ENCODE peak calls at places on chromosome 12, in five cellular contexts. One of them, this sample, is unnamed.

GRCh38 chr12:69440886-69441285 is 29.3 kb upstream of the FRS2 start:
- DNase-seq in MM.1S: no peak
- DNase-seq in IMR-90: no peak
- DNase-seq in H9: no peak
- DNase-seq in K562: no peak
- DNase-seq in this sample: no peak

GRCh38 chr12:46187023-46187422 is 81.8 kb downstream of the SLC38A1 start:
- DNase-seq in MM.1S: no peak
- DNase-seq in IMR-90: peak
- DNase-seq in K562: no peak
- DNase-seq in H9: no peak
- DNase-seq in this sample: no peak

GRCh38 chr12:83666690-83667089 is 980.0 kb downstream of the TMTC2 start:
- DNase-seq in K562: no peak
- DNase-seq in MM.1S: no peak
- DNase-seq in IMR-90: no peak
- DNase-seq in H9: no peak
- DNase-seq in this sample: no peak

GRCh38 chr12:27220057-27220987 is 23.8 kb upstream of the STK38L start:
- DNase-seq in K562: no peak
- DNase-seq in IMR-90: peak
- DNase-seq in H9: no peak
- DNase-seq in MM.1S: peak
- DNase-seq in this sample: no peak

GRCh38 chr12:28937196-28937595 is 211.9 kb upstream of the FAR2 start:
- DNase-seq in H9: no peak
- DNase-seq in K562: no peak
- DNase-seq in MM.1S: no peak
- DNase-seq in IMR-90: peak
- DNase-seq in this sample: no peak

GRCh38 chr12:45989277-45989856 is 1.0 kb downstream of the SCAF11 start:
- DNase-seq in H9: no peak
- DNase-seq in MM.1S: peak
- DNase-seq in K562: no peak
- DNase-seq in IMR-90: peak
- DNase-seq in this sample: no peak

GRCh38 chr12:3336606-3337311 is 154.2 kb upstream of the PRMT8 start:
- DNase-seq in IMR-90: no peak
- DNase-seq in MM.1S: no peak
- DNase-seq in K562: no peak
- DNase-seq in H9: no peak
- DNase-seq in this sample: no peak

GRCh38 chr12:92570056-92570753 is 132.6 kb upstream of the PLEKHG7 start:
- DNase-seq in H9: peak
- DNase-seq in IMR-90: peak
- DNase-seq in K562: peak
- DNase-seq in MM.1S: peak
- DNase-seq in this sample: peak

GRCh38 chr12:110079477-110080400 is 31.4 kb upstream of the C12orf76 start:
- DNase-seq in H9: no peak
- DNase-seq in MM.1S: peak
- DNase-seq in K562: peak
- DNase-seq in IMR-90: peak
- DNase-seq in this sample: peak

GRCh38 chr12:109949089-109949488 is 47.1 kb downstream of the GIT2 start:
- DNase-seq in H9: no peak
- DNase-seq in K562: no peak
- DNase-seq in IMR-90: peak
- DNase-seq in MM.1S: no peak
- DNase-seq in this sample: peak

GRCh38 chr12:116717466-116718457 is 20.1 kb downstream of the SPRING1 start:
- DNase-seq in MM.1S: no peak
- DNase-seq in H9: no peak
- DNase-seq in K562: no peak
- DNase-seq in IMR-90: peak
- DNase-seq in this sample: peak

GRCh38 chr12:132227156-132227555 is 82.9 kb downstream of the NOC4L start:
- DNase-seq in IMR-90: no peak
- DNase-seq in MM.1S: no peak
- DNase-seq in H9: no peak
- DNase-seq in K562: no peak
- DNase-seq in this sample: no peak

GRCh38 chr12:105862163-105862821 is 276.5 kb downstream of the NUAK1 start:
- DNase-seq in H9: no peak
- DNase-seq in K562: no peak
- DNase-seq in IMR-90: no peak
- DNase-seq in MM.1S: no peak
- DNase-seq in this sample: no peak

GRCh38 chr12:111769599-111769998 is 2.9 kb downstream of the ALDH2 start:
- DNase-seq in K562: no peak
- DNase-seq in MM.1S: no peak
- DNase-seq in H9: no peak
- DNase-seq in IMR-90: no peak
- DNase-seq in this sample: no peak

GRCh38 chr12:17550011-17550410 is 540.0 kb downstream of the RERGL start:
- DNase-seq in H9: no peak
- DNase-seq in K562: no peak
- DNase-seq in IMR-90: no peak
- DNase-seq in MM.1S: no peak
- DNase-seq in this sample: no peak

GRCh38 chr12:92297932-92298681 is 152.5 kb upstream of the BTG1 start:
- DNase-seq in H9: no peak
- DNase-seq in K562: no peak
- DNase-seq in IMR-90: peak
- DNase-seq in MM.1S: no peak
- DNase-seq in this sample: no peak

GRCh38 chr12:49019435-49020317 is 1.1 kb upstream of the PRKAG1 start:
- DNase-seq in MM.1S: peak
- DNase-seq in H9: peak
- DNase-seq in K562: peak
- DNase-seq in IMR-90: peak
- DNase-seq in this sample: no peak

GRCh38 chr12:104551313-104551931 is 94.7 kb downstream of the CHST11 start:
- DNase-seq in H9: no peak
- DNase-seq in K562: no peak
- DNase-seq in IMR-90: no peak
- DNase-seq in MM.1S: no peak
- DNase-seq in this sample: no peak

GRCh38 chr12:116528067-116528466 is 31.1 kb upstream of the MAP1LC3B2 start:
- DNase-seq in IMR-90: peak
- DNase-seq in H9: no peak
- DNase-seq in MM.1S: no peak
- DNase-seq in K562: no peak
- DNase-seq in this sample: no peak

GRCh38 chr12:11677752-11678151 is 28.3 kb downstream of the ETV6 start:
- DNase-seq in K562: no peak
- DNase-seq in H9: no peak
- DNase-seq in IMR-90: no peak
- DNase-seq in MM.1S: no peak
- DNase-seq in this sample: no peak

GRCh38 chr12:22206111-22206728 is 128.3 kb downstream of the ST8SIA1 start:
- DNase-seq in K562: no peak
- DNase-seq in IMR-90: no peak
- DNase-seq in H9: no peak
- DNase-seq in MM.1S: no peak
- DNase-seq in this sample: no peak

GRCh38 chr12:48292030-48292429 is 58.7 kb downstream of the ZNF641 start:
- DNase-seq in MM.1S: no peak
- DNase-seq in K562: no peak
- DNase-seq in H9: no peak
- DNase-seq in IMR-90: no peak
- DNase-seq in this sample: no peak

GRCh38 chr12:95520825-95521224 is 30.5 kb downstream of the USP44 start:
- DNase-seq in IMR-90: no peak
- DNase-seq in MM.1S: no peak
- DNase-seq in K562: no peak
- DNase-seq in H9: no peak
- DNase-seq in this sample: no peak

GRCh38 chr12:113227169-113227568 is 5.9 kb downstream of the TPCN1 start:
- DNase-seq in MM.1S: no peak
- DNase-seq in H9: no peak
- DNase-seq in IMR-90: no peak
- DNase-seq in K562: no peak
- DNase-seq in this sample: no peak

GRCh38 chr12:25960176-25960575 is 1.7 kb downstream of the RASSF8 start:
- DNase-seq in K562: no peak
- DNase-seq in MM.1S: peak
- DNase-seq in IMR-90: peak
- DNase-seq in H9: no peak
- DNase-seq in this sample: no peak

GRCh38 chr12:107537464-107538119 is 148.0 kb upstream of the PWP1 start:
- DNase-seq in MM.1S: no peak
- DNase-seq in IMR-90: no peak
- DNase-seq in K562: no peak
- DNase-seq in H9: no peak
- DNase-seq in this sample: no peak

GRCh38 chr12:116194935-116195431 is 82.5 kb downstream of the MED13L start:
- DNase-seq in IMR-90: no peak
- DNase-seq in H9: no peak
- DNase-seq in K562: no peak
- DNase-seq in MM.1S: peak
- DNase-seq in this sample: no peak

GRCh38 chr12:19688489-19688888 is 249.2 kb downstream of the AEBP2 start:
- DNase-seq in MM.1S: no peak
- DNase-seq in H9: no peak
- DNase-seq in K562: no peak
- DNase-seq in IMR-90: peak
- DNase-seq in this sample: no peak

GRCh38 chr12:105933671-105934665 is 204.8 kb downstream of the NUAK1 start:
- DNase-seq in IMR-90: peak
- DNase-seq in H9: no peak
- DNase-seq in MM.1S: no peak
- DNase-seq in K562: no peak
- DNase-seq in this sample: peak

GRCh38 chr12:113555226-113555625 is 83.6 kb upstream of the LHX5 start:
- DNase-seq in IMR-90: peak
- DNase-seq in MM.1S: no peak
- DNase-seq in H9: no peak
- DNase-seq in K562: no peak
- DNase-seq in this sample: no peak

GRCh38 chr12:131893605-131894312 is 663 bp upstream of the ULK1 start:
- DNase-seq in K562: no peak
- DNase-seq in H9: no peak
- DNase-seq in IMR-90: no peak
- DNase-seq in MM.1S: no peak
- DNase-seq in this sample: no peak

GRCh38 chr12:95248604-95249355 is 31.2 kb downstream of the VEZT start:
- DNase-seq in K562: no peak
- DNase-seq in IMR-90: peak
- DNase-seq in MM.1S: no peak
- DNase-seq in H9: no peak
- DNase-seq in this sample: no peak

GRCh38 chr12:503111-503761 is 43.5 kb downstream of the B4GALNT3 start:
- DNase-seq in H9: peak
- DNase-seq in IMR-90: no peak
- DNase-seq in K562: no peak
- DNase-seq in MM.1S: no peak
- DNase-seq in this sample: peak

GRCh38 chr12:68930178-68930577 is 2.8 kb downstream of the CPM start:
- DNase-seq in IMR-90: no peak
- DNase-seq in K562: no peak
- DNase-seq in MM.1S: no peak
- DNase-seq in H9: no peak
- DNase-seq in this sample: no peak

GRCh38 chr12:9667403-9667802 is 2.1 kb upstream of the CLEC2D start:
- DNase-seq in H9: no peak
- DNase-seq in IMR-90: no peak
- DNase-seq in K562: no peak
- DNase-seq in MM.1S: peak
- DNase-seq in this sample: no peak

GRCh38 chr12:2387051-2387834 is 334.5 kb downstream of the CACNA1C start:
- DNase-seq in MM.1S: no peak
- DNase-seq in IMR-90: peak
- DNase-seq in H9: peak
- DNase-seq in K562: no peak
- DNase-seq in this sample: no peak

GRCh38 chr12:53722450-53723041 is 4.7 kb downstream of the CALCOCO1 start:
- DNase-seq in IMR-90: peak
- DNase-seq in MM.1S: peak
- DNase-seq in H9: no peak
- DNase-seq in K562: no peak
- DNase-seq in this sample: no peak

GRCh38 chr12:25553083-25553482 is at the start of gene LMNTD1:
- DNase-seq in H9: no peak
- DNase-seq in K562: no peak
- DNase-seq in IMR-90: peak
- DNase-seq in MM.1S: no peak
- DNase-seq in this sample: no peak

DNA sequence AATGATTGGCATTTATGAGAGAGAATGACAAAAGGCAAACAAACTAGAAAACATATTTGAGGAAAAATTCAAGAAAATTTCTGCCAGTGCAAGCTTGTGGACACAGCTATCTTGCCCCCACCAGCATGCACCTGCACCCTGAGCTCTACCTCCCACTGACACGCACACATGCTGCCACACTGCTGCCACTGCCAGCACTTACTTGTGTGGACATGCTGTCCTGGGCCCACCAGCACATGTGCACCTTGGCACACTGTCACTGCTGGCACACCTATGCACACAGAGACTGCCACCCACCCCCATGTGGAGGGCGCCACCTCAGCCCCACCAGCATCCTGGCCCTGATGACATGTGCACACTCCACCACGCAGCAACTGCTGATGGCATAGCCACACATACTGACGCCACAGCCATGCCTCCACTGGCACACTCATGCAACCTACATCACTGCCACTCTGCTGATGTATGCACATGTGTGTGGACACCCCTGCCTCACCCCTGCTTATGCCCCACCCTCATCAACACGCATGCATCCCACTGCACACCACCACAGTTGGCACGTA is 475.0 kb downstream of the SOX5 start:
- DNase-seq in H9: no peak
- DNase-seq in MM.1S: no peak
- DNase-seq in K562: no peak
- DNase-seq in IMR-90: no peak
- DNase-seq in this sample: no peak
- H3K9ac ChIP-seq in H9: no peak
- H3K9ac ChIP-seq in MM.1S: no peak
- H3K9ac ChIP-seq in K562: no peak
- H3K9ac ChIP-seq in IMR-90: no peak
- H3K9ac ChIP-seq in this sample: no peak

GRCh38 chr12:15146585-15146984 is 74.6 kb downstream of the RERG start:
- DNase-seq in IMR-90: peak
- DNase-seq in H9: no peak
- DNase-seq in MM.1S: no peak
- DNase-seq in K562: no peak
- DNase-seq in this sample: no peak
- H3K27ac ChIP-seq in IMR-90: no peak
- H3K27ac ChIP-seq in H9: no peak
- H3K27ac ChIP-seq in MM.1S: no peak
- H3K27ac ChIP-seq in K562: no peak
- H3K27ac ChIP-seq in this sample: no peak

GRCh38 chr12:120196363-120196762 is 1.8 kb upstream of the GCN1 start:
- DNase-seq in MM.1S: no peak
- DNase-seq in H9: no peak
- DNase-seq in K562: no peak
- DNase-seq in IMR-90: no peak
- DNase-seq in this sample: no peak
- H3K9ac ChIP-seq in MM.1S: no peak
- H3K9ac ChIP-seq in H9: no peak
- H3K9ac ChIP-seq in K562: peak
- H3K9ac ChIP-seq in IMR-90: no peak
- H3K9ac ChIP-seq in this sample: no peak

GRCh38 chr12:58530421-58531067 is 389.8 kb downstream of the LRIG3 start:
- DNase-seq in IMR-90: peak
- DNase-seq in MM.1S: peak
- DNase-seq in K562: no peak
- DNase-seq in H9: no peak
- DNase-seq in this sample: no peak
- H3K27ac ChIP-seq in IMR-90: peak
- H3K27ac ChIP-seq in MM.1S: peak
- H3K27ac ChIP-seq in K562: no peak
- H3K27ac ChIP-seq in H9: no peak
- H3K27ac ChIP-seq in this sample: no peak